ENCODE peak calls at places on chromosome 4, in ten cellular contexts. H, G, Z, A, O, I, M, V, Q and J are unnamed samples.

GRCh38 chr4:75490155-75490554 is 24.0 kb downstream of the RCHY1 start:
- DNase-seq in H (no peak), G (no peak), Z (no peak), A (peak; percentile 48), O (no peak), I (no peak), M (peak; percentile 57), V (peak; percentile 70), Q (no peak), J (no peak)

GRCh38 chr4:36719425-36719824 is 438.0 kb downstream of the DTHD1 start:
- DNase-seq in H (no peak), G (no peak), Z (no peak), A (no peak), O (no peak), I (no peak), M (no peak), V (no peak), Q (no peak), J (no peak)

GRCh38 chr4:28373601-28374000 is 1513.0 kb downstream of the STIM2 start:
- DNase-seq in H (no peak), G (no peak), Z (no peak), A (peak; percentile 6), O (no peak), I (no peak), M (peak; percentile 2), V (peak; percentile 15), Q (no peak), J (no peak)

GRCh38 chr4:31148990-31149389 is 428.8 kb downstream of the PCDH7 start:
- DNase-seq in H (no peak), G (no peak), Z (no peak), A (no peak), O (no peak), I (no peak), M (no peak), V (no peak), Q (no peak), J (no peak)

GRCh38 chr4:40196724-40197281 is at the start of gene RHOH:
- DNase-seq in H (no peak), G (peak; percentile 13), Z (no peak), A (no peak), O (peak; percentile 58), I (no peak), M (no peak), V (no peak), Q (peak; percentile 57), J (no peak)

GRCh38 chr4:168848112-168848511 is 161.9 kb downstream of the CBR4 start:
- DNase-seq in H (no peak), G (no peak), Z (no peak), A (peak; percentile 53), O (no peak), I (no peak), M (peak; percentile 40), V (peak; percentile 47), Q (no peak), J (no peak)

GRCh38 chr4:106444557-106444956 is 76.0 kb upstream of the GIMD1 start:
- DNase-seq in H (no peak), G (no peak), Z (no peak), A (peak; percentile 32), O (no peak), I (no peak), M (no peak), V (peak; percentile 60), Q (no peak), J (no peak)

GRCh38 chr4:93396274-93396673 is 432.3 kb upstream of the ATOH1 start:
- DNase-seq in H (no peak), G (no peak), Z (no peak), A (peak; percentile 73), O (no peak), I (no peak), M (peak; percentile 31), V (peak; percentile 85), Q (no peak), J (no peak)

GRCh38 chr4:139892973-139893736 is 227.5 kb downstream of the MGST2 start:
- DNase-seq in H (no peak), G (no peak), Z (no peak), A (peak; percentile 19), O (no peak), I (no peak), M (no peak), V (no peak), Q (no peak), J (no peak)

GRCh38 chr4:113851816-113852215 is 90.3 kb upstream of the CAMK2D start:
- DNase-seq in H (no peak), G (no peak), Z (no peak), A (no peak), O (no peak), I (no peak), M (no peak), V (no peak), Q (no peak), J (no peak)

GRCh38 chr4:113847710-113848109 is 86.2 kb upstream of the CAMK2D start:
- DNase-seq in H (no peak), G (no peak), Z (no peak), A (no peak), O (no peak), I (no peak), M (no peak), V (no peak), Q (no peak), J (no peak)

GRCh38 chr4:113845138-113845537 is 83.6 kb upstream of the CAMK2D start:
- DNase-seq in H (no peak), G (no peak), Z (no peak), A (no peak), O (no peak), I (no peak), M (peak; percentile 22), V (peak; percentile 32), Q (no peak), J (no peak)

GRCh38 chr4:113846433-113846832 is 84.9 kb upstream of the CAMK2D start:
- DNase-seq in H (no peak), G (no peak), Z (no peak), A (no peak), O (no peak), I (no peak), M (no peak), V (no peak), Q (no peak), J (no peak)

GRCh38 chr4:113849771-113850170 is 88.2 kb upstream of the CAMK2D start:
- DNase-seq in H (no peak), G (no peak), Z (no peak), A (no peak), O (no peak), I (peak; percentile 61), M (peak; percentile 76), V (peak; percentile 56), Q (no peak), J (no peak)
- TF ChIP-seq CTCF in H (no peak), G (no peak), Z (no peak), A (no peak), O (no peak), I (no peak), M (peak; percentile 12), V (no peak), Q (no peak), J (no peak)

DNA sequence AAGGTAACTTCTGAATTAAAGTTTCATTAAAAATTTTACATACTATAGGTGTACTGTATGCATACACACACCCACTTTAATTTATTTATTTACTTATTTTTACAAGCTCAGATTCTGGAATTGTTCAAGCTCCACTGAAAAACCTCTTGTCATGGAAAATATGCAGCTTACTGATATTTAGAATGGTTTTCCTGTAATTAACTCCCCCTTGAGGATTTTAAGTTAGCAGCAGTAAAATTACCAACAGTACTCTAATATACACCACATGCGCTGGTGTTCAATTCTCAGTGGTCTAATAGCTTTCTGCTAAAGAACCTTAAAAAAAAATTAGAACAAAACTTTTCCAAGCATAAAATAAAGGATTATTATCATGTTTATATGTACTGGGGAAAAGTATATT is 12.0 kb downstream of the MAB21L2 start:
- DNase-seq in H (no peak), G (no peak), Z (no peak), A (no peak), O (no peak), I (no peak), M (peak; percentile 54), V (peak; percentile 48), Q (no peak), J (no peak)
- TF ChIP-seq CTCF in H (peak; percentile 29), G (no peak), Z (no peak), A (peak; percentile 21), O (no peak), I (no peak), M (peak; percentile 33), V (peak; percentile 50), Q (no peak), J (peak; percentile 19)

GRCh38 chr4:143203577-143203976 is 18.9 kb downstream of the USP38 start:
- DNase-seq in H (no peak), G (no peak), Z (no peak), A (no peak), O (no peak), I (no peak), M (no peak), V (no peak), Q (no peak), J (no peak)

GRCh38 chr4:143199503-143199902 is 14.8 kb downstream of the USP38 start:
- DNase-seq in H (no peak), G (no peak), Z (no peak), A (no peak), O (no peak), I (no peak), M (no peak), V (no peak), Q (no peak), J (no peak)

GRCh38 chr4:143207555-143207954 is 22.8 kb downstream of the USP38 start:
- DNase-seq in H (no peak), G (no peak), Z (no peak), A (peak; percentile 17), O (no peak), I (no peak), M (peak; percentile 53), V (peak; percentile 65), Q (no peak), J (no peak)

DNA sequence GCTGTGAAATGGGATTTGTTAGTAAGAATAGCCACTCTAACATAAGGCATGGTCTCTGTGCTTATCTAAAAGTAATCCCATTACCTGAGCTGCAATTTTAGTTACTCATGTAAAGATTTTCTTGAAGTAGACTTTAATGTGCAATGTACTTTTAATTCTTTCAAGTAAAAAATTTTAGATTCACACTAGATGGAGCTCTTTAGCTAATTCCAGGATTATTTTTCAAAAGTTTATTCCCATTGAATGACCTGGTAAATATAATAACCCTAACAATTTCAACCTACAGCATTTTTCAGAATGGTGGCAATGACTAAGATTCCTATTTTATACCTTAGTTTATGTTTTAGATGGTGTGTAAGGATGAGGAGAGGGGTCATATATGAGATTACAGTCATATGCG is 18.1 kb downstream of the USP38 start:
- DNase-seq in H (no peak), G (no peak), Z (no peak), A (peak; percentile 44), O (no peak), I (no peak), M (peak; percentile 44), V (peak; percentile 41), Q (no peak), J (no peak)
- TF ChIP-seq CTCF in H (peak; percentile 34), G (peak; percentile 22), Z (no peak), A (peak; percentile 22), O (no peak), I (no peak), M (peak; percentile 29), V (peak; percentile 45), Q (no peak), J (peak; percentile 36)

DNA sequence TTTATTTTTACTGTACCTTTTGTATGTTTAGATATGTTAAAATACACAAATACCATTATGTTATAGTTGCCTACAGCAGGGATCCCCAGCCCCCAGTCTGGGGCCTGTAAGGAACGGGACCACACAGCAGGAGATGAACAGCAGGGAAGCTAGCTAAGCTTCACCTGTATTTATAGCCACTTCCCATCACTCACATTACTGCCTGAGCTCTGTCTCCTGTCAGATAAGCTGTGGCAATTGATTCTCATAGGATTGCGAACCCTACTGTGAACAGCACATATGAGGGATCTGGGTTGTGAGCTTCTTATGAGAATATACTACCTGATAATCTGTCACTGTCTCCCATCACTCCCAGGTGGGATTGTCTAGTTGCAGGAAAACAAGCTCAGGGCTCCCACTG is 73.9 kb downstream of the BMPR1B start:
- DNase-seq in H (no peak), G (no peak), Z (no peak), A (no peak), O (no peak), I (no peak), M (no peak), V (no peak), Q (no peak), J (no peak)
- TF ChIP-seq CTCF in H (no peak), G (no peak), Z (no peak), A (no peak), O (no peak), I (no peak), M (no peak), V (no peak), Q (no peak), J (no peak)